ENCODE peak calls at places on chromosomes 12 and 14, in four cellular contexts. One of them, this sample, is unnamed.

GRCh38 chr12:92469837-92470236 is 233.0 kb upstream of the PLEKHG7 start:
- DNase-seq in mesothelial cell of epicardium: no peak
- DNase-seq in Calu3: no peak
- DNase-seq in naive thymus-derived CD8-positive, alpha-beta T cell: no peak
- DNase-seq in this sample: no peak

GRCh38 chr14:75003250-75004027 is 718 bp downstream of the EIF2B2 start:
- DNase-seq in Calu3: no peak
- DNase-seq in mesothelial cell of epicardium: no peak
- DNase-seq in naive thymus-derived CD8-positive, alpha-beta T cell: no peak
- DNase-seq in this sample: no peak

GRCh38 chr12:88578821-88579518 is 1.3 kb downstream of the KITLG start:
- DNase-seq in mesothelial cell of epicardium: no peak
- DNase-seq in Calu3: peak; percentile 54
- DNase-seq in naive thymus-derived CD8-positive, alpha-beta T cell: no peak
- DNase-seq in this sample: no peak

GRCh38 chr14:72420749-72421452 is 473.0 kb downstream of the DPF3 start:
- DNase-seq in mesothelial cell of epicardium: peak; percentile 42
- DNase-seq in naive thymus-derived CD8-positive, alpha-beta T cell: peak; percentile 63
- DNase-seq in Calu3: peak; percentile 84
- DNase-seq in this sample: peak; percentile 38

GRCh38 chr12:31267966-31268365 is 58.0 kb downstream of the SINHCAF start:
- DNase-seq in naive thymus-derived CD8-positive, alpha-beta T cell: no peak
- DNase-seq in mesothelial cell of epicardium: no peak
- DNase-seq in Calu3: no peak
- DNase-seq in this sample: no peak

GRCh38 chr14:100292301-100292775 is 13.9 kb downstream of the SLC25A29 start:
- DNase-seq in Calu3: no peak
- DNase-seq in mesothelial cell of epicardium: no peak
- DNase-seq in naive thymus-derived CD8-positive, alpha-beta T cell: no peak
- DNase-seq in this sample: no peak

GRCh38 chr14:63204407-63205280 is at the start of gene RHOJ:
- DNase-seq in naive thymus-derived CD8-positive, alpha-beta T cell: no peak
- DNase-seq in Calu3: no peak
- DNase-seq in mesothelial cell of epicardium: no peak
- DNase-seq in this sample: no peak

GRCh38 chr14:105487449-105487985 is 831 bp downstream of the CRIP1 start:
- DNase-seq in mesothelial cell of epicardium: no peak
- DNase-seq in Calu3: no peak
- DNase-seq in naive thymus-derived CD8-positive, alpha-beta T cell: peak; percentile 82
- DNase-seq in this sample: peak; percentile 88

This sample was measured in central memory CD4-positive, alpha-beta T cell.